ENCODE peak calls at places on chromosome 5, in nine cellular contexts. H is effector memory CD4-positive, alpha-beta T cell; C is ACHN; A is RKO; K is AG04450; I is M059J; N is activated T-helper 1 cell treated with Interleukin-2 at 50 U/mL for 16 hours; G is bronchial epithelial cell; B is NCI-H1092 treated with DMSO at 0.1 percent for 48 hours. J is an unnamed sample.

GRCh38 chr5:126970517-126971017 is 59.8 kb downstream of the MARCHF3 start:
- DNase-seq in I (peak; percentile 87), N (no peak), G (no peak), K (no peak), B (no peak), C (no peak), A (no peak), H (no peak), J (peak; percentile 77)

GRCh38 chr5:9928266-9928750 is 298.2 kb upstream of the TAS2R1 start:
- DNase-seq in B (no peak), C (no peak), K (no peak), G (no peak), H (no peak), A (no peak), I (no peak), N (no peak), J (no peak)

GRCh38 chr5:100901851-100902341 is 1.2 kb downstream of the ST8SIA4 start:
- DNase-seq in N (peak; percentile 50), I (no peak), G (peak; percentile 18), H (peak; percentile 60), K (no peak), B (peak; percentile 26), A (no peak), C (peak; percentile 30), J (peak; percentile 40)

GRCh38 chr5:115842089-115842881 is 550 bp downstream of the AP3S1 start:
- DNase-seq in B (peak; percentile 61), K (no peak), H (no peak), A (peak; percentile 79), C (peak; percentile 69), N (no peak), I (peak; percentile 71), G (no peak), J (peak; percentile 89)

GRCh38 chr5:119343766-119344165 is 12.1 kb upstream of the TNFAIP8 start:
- DNase-seq in B (no peak), K (no peak), G (no peak), A (peak; percentile 4), I (no peak), N (no peak), C (no peak), H (no peak), J (no peak)

GRCh38 chr5:109022056-109022455 is 274.4 kb downstream of the FER start:
- DNase-seq in H (no peak), G (no peak), A (no peak), K (no peak), B (no peak), N (no peak), I (no peak), C (no peak), J (no peak)

GRCh38 chr5:67303356-67303755 is 106.8 kb upstream of the CD180 start:
- DNase-seq in B (no peak), N (no peak), C (no peak), H (no peak), A (peak; percentile 78), K (no peak), G (peak; percentile 67), I (peak; percentile 70), J (no peak)

GRCh38 chr5:53173083-53173482 is 63.5 kb upstream of the MOCS2 start:
- DNase-seq in C (no peak), N (no peak), H (no peak), G (peak; percentile 96), B (no peak), I (no peak), K (no peak), A (no peak), J (no peak)

GRCh38 chr5:76376141-76376900 is 26.8 kb upstream of the IQGAP2 start:
- DNase-seq in G (peak; percentile 22), H (no peak), A (no peak), C (no peak), I (peak; percentile 49), B (no peak), K (no peak), N (no peak), J (peak; percentile 54)

GRCh38 chr5:169433221-169433651 is 132.3 kb upstream of the SLIT3 start:
- DNase-seq in I (no peak), N (no peak), G (no peak), K (no peak), B (no peak), H (no peak), C (no peak), A (no peak), J (peak; percentile 37)

GRCh38 chr5:122906768-122907167 is 61.4 kb downstream of the SNX24 start:
- DNase-seq in H (no peak), B (no peak), K (no peak), G (no peak), I (peak; percentile 88), C (no peak), A (no peak), N (no peak), J (peak; percentile 87)

GRCh38 chr5:4206127-4206526 is 610.5 kb downstream of the IRX1 start:
- DNase-seq in C (no peak), H (no peak), B (no peak), G (no peak), A (no peak), I (no peak), K (no peak), N (no peak), J (no peak)

GRCh38 chr5:126520593-126520953 is 74.4 kb downstream of the ALDH7A1 start:
- DNase-seq in H (no peak), C (no peak), K (no peak), B (no peak), N (no peak), G (no peak), I (no peak), A (no peak), J (no peak)

GRCh38 chr5:1726956-1727355 is 72.7 kb downstream of the MRPL36 start:
- DNase-seq in G (no peak), C (no peak), H (no peak), A (no peak), I (no peak), B (no peak), N (no peak), K (no peak), J (no peak)

GRCh38 chr5:74432240-74432639 is 208.3 kb downstream of the ENC1 start:
- DNase-seq in N (no peak), I (no peak), B (peak; percentile 60), K (no peak), G (peak; percentile 33), A (no peak), H (no peak), C (no peak), J (peak; percentile 33)

GRCh38 chr5:137470111-137470920 is 28.8 kb downstream of the SPOCK1 start:
- DNase-seq in B (no peak), I (peak; percentile 98), G (peak; percentile 99), H (no peak), A (peak; percentile 22), K (peak; percentile 73), C (peak; percentile 80), N (no peak), J (peak; percentile 92)

GRCh38 chr5:65867509-65868195 is 58.7 kb upstream of the ERBIN start:
- DNase-seq in K (no peak), N (no peak), G (no peak), B (no peak), A (no peak), C (no peak), H (no peak), I (peak; percentile 94), J (peak; percentile 26)

GRCh38 chr5:3602713-3603502 is 7.3 kb downstream of the IRX1 start:
- DNase-seq in K (no peak), C (no peak), N (no peak), B (no peak), I (peak; percentile 9), G (no peak), A (no peak), H (no peak), J (peak; percentile 59)

GRCh38 chr5:169742773-169743296 is 105.8 kb downstream of the DOCK2 start:
- DNase-seq in C (no peak), G (peak; percentile 73), N (no peak), A (no peak), H (no peak), I (peak; percentile 96), B (no peak), K (peak; percentile 59), J (peak; percentile 91)

GRCh38 chr5:146510528-146510927 is 5.5 kb downstream of the GPR151 start:
- DNase-seq in K (no peak), N (no peak), B (no peak), I (no peak), G (peak; percentile 75), H (no peak), A (no peak), C (no peak), J (no peak)

GRCh38 chr5:77973253-77973609 is 197.1 kb upstream of the TBCA start:
- DNase-seq in G (no peak), K (no peak), B (no peak), I (no peak), H (no peak), C (no peak), N (no peak), A (no peak), J (no peak)

GRCh38 chr5:179533024-179533423 is 17.3 kb upstream of the RUFY1 start:
- DNase-seq in H (no peak), N (no peak), I (no peak), C (no peak), K (no peak), A (no peak), G (no peak), B (no peak), J (no peak)

GRCh38 chr5:131846536-131846935 is 49.7 kb upstream of the FNIP1 start:
- DNase-seq in N (no peak), I (no peak), B (no peak), H (no peak), A (no peak), C (no peak), K (no peak), G (peak; percentile 54), J (no peak)

GRCh38 chr5:112687306-112687705 is 50.4 kb upstream of the APC start:
- DNase-seq in C (no peak), I (no peak), A (no peak), K (no peak), H (no peak), B (no peak), G (no peak), N (no peak), J (no peak)

GRCh38 chr5:142325677-142326479 is 1.1 kb upstream of the SPRY4 start:
- DNase-seq in G (no peak), C (peak; percentile 57), N (no peak), I (peak; percentile 89), K (no peak), A (peak; percentile 95), H (no peak), B (peak; percentile 26), J (peak; percentile 87)

GRCh38 chr5:34900660-34901059 is 14.6 kb downstream of the RAD1 start:
- DNase-seq in B (no peak), H (no peak), C (no peak), N (no peak), G (no peak), I (no peak), A (no peak), K (no peak), J (no peak)

GRCh38 chr5:32074401-32074800 is 99.7 kb downstream of the GOLPH3 start:
- DNase-seq in K (no peak), B (no peak), A (no peak), H (no peak), I (peak; percentile 20), G (no peak), C (no peak), N (no peak), J (no peak)

GRCh38 chr5:76477061-76477460 is 74.0 kb downstream of the IQGAP2 start:
- DNase-seq in N (no peak), I (no peak), H (no peak), G (no peak), K (no peak), A (no peak), B (no peak), C (no peak), J (no peak)

GRCh38 chr5:1324301-1324700 is 20.6 kb downstream of the CLPTM1L start:
- DNase-seq in C (no peak), B (no peak), K (no peak), I (no peak), N (no peak), G (no peak), H (no peak), A (no peak), J (no peak)

GRCh38 chr5:176994460-176995121 is 12.0 kb downstream of the UIMC1 start:
- DNase-seq in B (no peak), G (no peak), I (peak; percentile 22), C (no peak), A (no peak), K (no peak), N (no peak), H (no peak), J (peak; percentile 59)

GRCh38 chr5:168434746-168435321 is 51.4 kb upstream of the RARS1 start:
- DNase-seq in A (no peak), N (no peak), I (no peak), H (no peak), G (peak; percentile 7), C (no peak), B (no peak), K (no peak), J (peak; percentile 23)

J was measured in astrocyte of the hippocampus.